ENCODE peak calls at places on chromosomes 12 and 14, in eight cellular contexts. T is stromal cell of bone marrow, B is RWPE1, L is lower leg skin, Y is foreskin keratinocyte, P is non-pigmented ciliary epithelial cell, D is HT1080, Z is G401. K is an unnamed sample.
A peak's percentile ranks its signal among the peaks of the same experiment; 100 is the strongest.

GRCh38 chr14:46250113-46250703 is 401.4 kb downstream of the RPL10L start:
- DNase-seq in T (no peak), B (peak; percentile 5), L (no peak), Y (peak; percentile 19), P (peak; percentile 4), D (peak; percentile 25), Z (no peak), K (no peak)

GRCh38 chr12:104930388-104931326 is 27.4 kb downstream of the SLC41A2 start:
- DNase-seq in T (no peak), B (no peak), L (no peak), Y (peak; percentile 77), P (no peak), D (no peak), Z (no peak), K (no peak)

GRCh38 chr12:18224745-18225144 is 36.6 kb upstream of the PIK3C2G start:
- DNase-seq in T (peak; percentile 24), B (peak; percentile 12), L (no peak), Y (peak; percentile 29), P (no peak), D (peak; percentile 17), Z (peak; percentile 13), K (no peak)

GRCh38 chr12:29639893-29640495 is 142.5 kb upstream of the OVCH1 start:
- DNase-seq in T (no peak), B (no peak), L (no peak), Y (no peak), P (no peak), D (no peak), Z (no peak), K (no peak)

GRCh38 chr12:29317556-29318363 is 63.2 kb downstream of the ERGIC2 start:
- DNase-seq in T (peak; percentile 40), B (peak; percentile 36), L (no peak), Y (peak; percentile 63), P (peak; percentile 13), D (peak; percentile 62), Z (peak; percentile 64), K (peak; percentile 6)

GRCh38 chr12:124394462-124395128 is 99.7 kb downstream of the RFLNA start:
- DNase-seq in T (no peak), B (no peak), L (no peak), Y (no peak), P (no peak), D (no peak), Z (no peak), K (no peak)

GRCh38 chr14:23361320-23361719 is 3.7 kb downstream of the EFS start:
- DNase-seq in T (peak; percentile 62), B (no peak), L (peak; percentile 76), Y (peak; percentile 48), P (no peak), D (peak; percentile 17), Z (no peak), K (no peak)

GRCh38 chr12:98403936-98404335 is 111.5 kb upstream of the TMPO start:
- DNase-seq in T (no peak), B (no peak), L (no peak), Y (no peak), P (no peak), D (no peak), Z (no peak), K (no peak)

GRCh38 chr12:108495054-108495453 is 20.0 kb upstream of the FICD start:
- DNase-seq in T (no peak), B (no peak), L (peak; percentile 15), Y (peak; percentile 39), P (no peak), D (peak; percentile 52), Z (peak; percentile 28), K (no peak)

GRCh38 chr12:104555650-104556049 is 98.9 kb downstream of the CHST11 start:
- DNase-seq in T (no peak), B (no peak), L (no peak), Y (peak; percentile 29), P (no peak), D (no peak), Z (no peak), K (no peak)

GRCh38 chr12:76020731-76021672 is 10.6 kb downstream of the PHLDA1 start:
- DNase-seq in T (peak; percentile 98), B (peak; percentile 79), L (no peak), Y (peak; percentile 97), P (peak; percentile 97), D (peak; percentile 99), Z (no peak), K (no peak)

GRCh38 chr14:91244501-91244901 is at the start of gene GPR68:
- DNase-seq in T (peak; percentile 84), B (no peak), L (peak; percentile 93), Y (peak; percentile 49), P (no peak), D (no peak), Z (peak; percentile 90), K (peak; percentile 19)

GRCh38 chr14:20413785-20414117 is 450 bp upstream of the TEP1 start:
- DNase-seq in T (no peak), B (peak; percentile 9), L (peak; percentile 77), Y (no peak), P (no peak), D (peak; percentile 7), Z (no peak), K (peak; percentile 7)

GRCh38 chr12:113184098-113184899 is 979 bp downstream of the DDX54 start:
- DNase-seq in T (no peak), B (no peak), L (no peak), Y (no peak), P (no peak), D (no peak), Z (no peak), K (no peak)

GRCh38 chr14:52131640-52132320 is 62.9 kb upstream of the NID2 start:
- DNase-seq in T (peak; percentile 91), B (peak; percentile 83), L (peak; percentile 88), Y (peak; percentile 77), P (peak; percentile 89), D (peak; percentile 83), Z (peak; percentile 50), K (peak; percentile 58)

GRCh38 chr12:117832459-117833457 is 136.0 kb downstream of the KSR2 start:
- DNase-seq in T (peak; percentile 35), B (peak; percentile 23), L (no peak), Y (peak; percentile 83), P (no peak), D (peak; percentile 35), Z (no peak), K (no peak)

GRCh38 chr12:46110928-46111699 is 120.7 kb upstream of the SCAF11 start:
- DNase-seq in T (no peak), B (no peak), L (no peak), Y (peak; percentile 86), P (no peak), D (peak; percentile 7), Z (no peak), K (no peak)

GRCh38 chr12:14845350-14845750 is 2.0 kb upstream of the ART4 start:
- DNase-seq in T (no peak), B (peak; percentile 65), L (peak; percentile 84), Y (peak; percentile 44), P (no peak), D (peak; percentile 63), Z (peak; percentile 77), K (no peak)

GRCh38 chr14:106518054-106518943 is 991.9 kb downstream of the TMEM121 start:
- DNase-seq in T (no peak), B (no peak), L (no peak), Y (no peak), P (no peak), D (peak; percentile 21), Z (no peak), K (no peak)

GRCh38 chr14:49052516-49052915 is 533.7 kb downstream of the RPS29 start:
- DNase-seq in T (no peak), B (no peak), L (no peak), Y (no peak), P (no peak), D (peak; percentile 53), Z (no peak), K (no peak)

GRCh38 chr12:120390540-120391120 is 21.7 kb upstream of the MSI1 start:
- DNase-seq in T (no peak), B (no peak), L (no peak), Y (no peak), P (no peak), D (no peak), Z (no peak), K (no peak)

GRCh38 chr12:3004655-3005565 is 45.7 kb downstream of the TEAD4 start:
- DNase-seq in T (no peak), B (peak; percentile 13), L (no peak), Y (peak; percentile 15), P (no peak), D (no peak), Z (peak; percentile 22), K (no peak)

GRCh38 chr12:93299262-93299846 is 78.4 kb upstream of the NUDT4 start:
- DNase-seq in T (no peak), B (no peak), L (no peak), Y (no peak), P (no peak), D (no peak), Z (no peak), K (no peak)

GRCh38 chr14:89533761-89534160 is 116.7 kb upstream of the FOXN3 start:
- DNase-seq in T (no peak), B (no peak), L (no peak), Y (no peak), P (no peak), D (no peak), Z (no peak), K (no peak)

GRCh38 chr12:127507336-127507735 is 759.6 kb upstream of the TMEM132C start:
- DNase-seq in T (no peak), B (no peak), L (no peak), Y (no peak), P (no peak), D (no peak), Z (peak; percentile 51), K (no peak)

GRCh38 chr12:121953695-121954094 is 35.3 kb downstream of the CFAP251 start:
- DNase-seq in T (no peak), B (no peak), L (no peak), Y (no peak), P (no peak), D (no peak), Z (no peak), K (no peak)

GRCh38 chr12:26523708-26524150 is 309.3 kb downstream of the ITPR2 start:
- DNase-seq in T (peak; percentile 95), B (peak; percentile 44), L (peak; percentile 97), Y (peak; percentile 83), P (peak; percentile 75), D (no peak), Z (peak; percentile 98), K (peak; percentile 95)

GRCh38 chr14:24662753-24663152 is 28.8 kb upstream of the GZMB start:
- DNase-seq in T (no peak), B (no peak), L (no peak), Y (no peak), P (no peak), D (no peak), Z (no peak), K (no peak)

GRCh38 chr14:53032161-53032803 is 81.4 kb upstream of the FERMT2 start:
- DNase-seq in T (peak; percentile 67), B (peak; percentile 25), L (no peak), Y (peak; percentile 68), P (peak; percentile 75), D (peak; percentile 78), Z (peak; percentile 17), K (no peak)

GRCh38 chr14:63840981-63841380 is 11.8 kb upstream of the SYNE2 start:
- DNase-seq in T (no peak), B (no peak), L (no peak), Y (no peak), P (no peak), D (no peak), Z (no peak), K (no peak)

GRCh38 chr12:53623526-53623925 is 2.7 kb downstream of the ATF7 start:
- DNase-seq in T (peak; percentile 62), B (no peak), L (no peak), Y (peak; percentile 64), P (no peak), D (no peak), Z (peak; percentile 70), K (no peak)